ENCODE peak calls at places on chromosomes 13 and 19, in eight cellular contexts. A is CD8-positive, alpha-beta T cell; T is brain microvascular endothelial cell; R is esophagus muscularis mucosa; S is sigmoid colon; H is colonic mucosa; W is heart right ventricle; M is thoracic aorta. Z is an unnamed sample.

GRCh38 chr19:1226227-1226518 is 11.6 kb downstream of the CBARP start:
- DNase-seq in H (no peak), R (no peak), S (no peak), M (no peak), A (no peak), W (no peak), T (no peak), Z (no peak)

GRCh38 chr13:76790519-76791289 is 95.5 kb downstream of the KCTD12 start:
- DNase-seq in S (no peak), T (no peak), M (no peak), W (peak), H (no peak), A (no peak), R (no peak), Z (no peak)

GRCh38 chr19:45468159-45468651 is 409 bp downstream of the FOSB start:
- DNase-seq in T (peak), W (no peak), M (no peak), R (no peak), A (peak), H (peak), S (peak), Z (no peak)

GRCh38 chr13:44437356-44438233 is 64.0 kb downstream of the SERP2 start:
- DNase-seq in S (no peak), R (no peak), A (no peak), H (no peak), W (no peak), M (no peak), T (no peak), Z (no peak)

GRCh38 chr19:30338878-30339623 is 33.1 kb upstream of the ZNF536 start:
- DNase-seq in T (no peak), W (no peak), M (no peak), H (no peak), S (no peak), A (no peak), R (no peak), Z (no peak)

GRCh38 chr19:38061294-38061693 is 154.3 kb downstream of the SIPA1L3 start:
- DNase-seq in T (peak), H (no peak), W (no peak), S (no peak), M (no peak), R (no peak), A (no peak), Z (no peak)

GRCh38 chr19:3769494-3769893 is 2.5 kb downstream of the RAX2 start:
- DNase-seq in T (no peak), M (no peak), W (no peak), R (no peak), S (no peak), A (no peak), H (no peak), Z (no peak)

GRCh38 chr19:52694921-52695320 is 39.9 kb downstream of the ZNF611 start:
- DNase-seq in M (no peak), A (no peak), T (no peak), H (no peak), R (no peak), W (no peak), S (no peak), Z (no peak)

GRCh38 chr13:49652691-49653305 is 24.5 kb downstream of the ARL11 start:
- DNase-seq in H (peak), R (no peak), T (no peak), W (no peak), A (no peak), M (no peak), S (no peak), Z (no peak)

GRCh38 chr13:27339299-27339698 is 68.7 kb downstream of the RASL11A start:
- DNase-seq in W (no peak), R (no peak), H (peak), T (peak), S (no peak), A (peak), M (no peak), Z (no peak)

GRCh38 chr19:31505596-31505910 is 156.3 kb upstream of the TSHZ3 start:
- DNase-seq in A (no peak), T (no peak), M (no peak), W (no peak), R (peak), S (no peak), H (no peak), Z (peak)

GRCh38 chr19:45779231-45780145 is 2.8 kb downstream of the DMPK start:
- DNase-seq in R (peak), H (peak), T (no peak), W (peak), M (peak), S (peak), A (peak), Z (peak)

GRCh38 chr19:58382997-58383603 is 2.3 kb upstream of the ZNF837 start:
- DNase-seq in R (no peak), M (no peak), H (no peak), T (no peak), S (no peak), A (no peak), W (no peak), Z (no peak)

GRCh38 chr19:58381460-58382220 is 810 bp upstream of the ZNF837 start:
- DNase-seq in M (no peak), H (no peak), T (no peak), A (no peak), R (no peak), S (no peak), W (no peak), Z (peak)

GRCh38 chr19:58380736-58381459 is at the start of gene ZNF837:
- DNase-seq in H (peak), T (peak), M (peak), S (peak), A (peak), R (peak), W (peak), Z (peak)

GRCh38 chr19:58380037-58380735 is 644 bp downstream of the ZNF837 start:
- DNase-seq in W (no peak), A (no peak), H (no peak), M (no peak), R (no peak), T (peak), S (no peak), Z (no peak)

GRCh38 chr19:58379276-58379675 is 1.6 kb downstream of the ZNF837 start:
- DNase-seq in R (no peak), A (no peak), T (no peak), W (no peak), S (no peak), H (no peak), M (no peak), Z (no peak)
- H3K27ac ChIP-seq in R (no peak), A (no peak), T (no peak), W (no peak), S (no peak), H (no peak), M (no peak), Z (no peak)

DNA sequence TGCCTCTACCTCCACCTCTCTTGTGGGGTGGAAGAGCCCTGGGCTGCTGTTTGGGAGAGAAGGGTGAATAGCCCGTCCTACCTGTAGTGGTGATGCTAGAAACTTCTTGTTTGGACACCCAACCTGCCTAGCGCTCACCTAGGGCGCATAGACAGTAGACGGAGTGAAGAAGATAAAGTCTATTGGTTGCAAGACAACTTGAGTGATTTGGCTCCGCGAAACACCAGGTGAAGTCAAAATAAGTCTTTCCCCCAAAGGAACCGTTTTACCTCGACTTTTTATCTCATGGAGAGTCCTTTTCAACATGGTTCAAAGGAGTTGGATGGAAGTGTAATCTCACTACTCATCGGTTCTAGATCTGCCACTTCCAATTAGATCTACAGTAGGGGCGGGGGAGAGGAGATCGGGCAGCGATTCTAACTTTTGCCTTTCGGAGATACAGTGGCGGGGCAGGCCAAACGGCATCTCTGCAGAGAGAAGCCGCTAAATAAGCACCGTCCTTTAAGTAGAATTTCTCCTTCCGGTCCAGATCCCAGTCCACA is 694 bp upstream of the ZIC5 start:
- DNase-seq in M (no peak), A (no peak), W (no peak), R (no peak), S (no peak), H (peak), T (no peak), Z (no peak)
- H3K4me3 ChIP-seq in M (no peak), A (no peak), W (no peak), R (no peak), S (no peak), H (no peak), T (no peak), Z (no peak)

DNA sequence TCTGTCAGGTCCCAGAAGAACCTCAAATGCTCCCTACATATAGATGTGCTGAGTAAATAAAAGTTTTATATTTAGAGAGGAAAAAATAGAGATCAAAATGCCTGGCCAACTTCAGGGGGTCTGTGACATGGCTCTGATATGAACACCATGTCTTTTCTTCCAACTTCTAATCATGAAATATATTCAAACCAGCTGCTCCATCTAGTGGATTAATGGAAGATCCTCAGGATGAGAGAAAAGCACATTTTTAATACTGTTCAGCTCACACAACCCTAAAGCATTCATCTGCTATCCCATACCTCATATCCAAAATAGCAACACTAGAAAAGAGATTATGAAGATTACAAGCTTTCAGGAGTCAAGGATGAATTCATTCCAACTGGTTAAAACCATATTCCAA is 56.0 kb upstream of the DOCK9 start:
- DNase-seq in R (no peak), H (no peak), A (no peak), W (no peak), T (no peak), M (no peak), S (no peak), Z (no peak)
- TF ChIP-seq CTCF in R (peak), H (peak), A (peak), W (peak), T (peak), M (peak), S (peak), Z (peak)

DNA sequence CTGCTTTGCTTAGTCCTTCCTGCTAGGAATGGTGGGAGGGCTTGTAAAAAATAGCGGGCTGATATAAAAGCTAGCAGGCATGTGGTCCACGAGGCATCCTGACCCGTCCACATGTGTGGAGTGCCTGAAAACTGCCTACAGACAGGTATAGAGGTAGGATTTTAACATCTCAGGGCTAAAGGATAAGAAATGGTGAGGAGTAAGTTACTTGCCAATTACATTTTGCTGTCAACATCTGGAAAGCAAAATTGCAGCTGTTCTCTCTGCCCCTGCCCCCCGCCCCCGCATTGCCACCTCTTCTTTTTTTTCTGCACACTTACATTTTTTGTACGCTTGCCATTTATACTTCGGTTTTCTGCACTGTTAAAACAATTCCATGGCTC is 21.0 kb downstream of the NFIX start:
- DNase-seq in R (no peak), A (no peak), S (no peak), W (no peak), T (no peak), M (no peak), H (no peak), Z (no peak)
- H3K27ac ChIP-seq in R (peak), A (no peak), S (peak), W (no peak), T (no peak), M (peak), H (no peak), Z (peak)

GRCh38 chr19:17405250-17406038 is at the start of gene BST2:
- DNase-seq in M (peak), W (peak), A (no peak), S (peak), T (peak), R (no peak), H (peak), Z (no peak)
- H3K4me3 ChIP-seq in M (peak), W (peak), A (peak), S (peak), T (no peak), R (peak), H (peak), Z (peak)

Z was measured in RWPE2.